ENCODE peak calls at places on chromosomes 3 and 15, in seven cellular contexts. K, U, M, O, L, P and E are unnamed samples.

GRCh38 chr3:123324880-123325765 is 123.4 kb downstream of the SEC22A start:
- DNase-seq in K (no peak), U (no peak), L (no peak), O (no peak), P (no peak), M (no peak), E (no peak)

GRCh38 chr15:40038267-40038653 is 721 bp downstream of the SRP14 start:
- DNase-seq in L (no peak), U (no peak), K (peak), P (no peak), O (no peak), M (no peak), E (no peak)

GRCh38 chr3:55482496-55483195 is 4.5 kb downstream of the WNT5A start:
- DNase-seq in K (no peak), U (no peak), M (no peak), L (no peak), P (no peak), O (no peak), E (no peak)

GRCh38 chr3:13800064-13800463 is 79.8 kb downstream of the WNT7A start:
- DNase-seq in M (no peak), L (no peak), U (no peak), P (no peak), O (no peak), K (no peak), E (no peak)

GRCh38 chr3:72848703-72849081 is 447 bp upstream of the SHQ1 start:
- DNase-seq in L (peak), M (no peak), O (no peak), K (no peak), U (peak), P (no peak), E (no peak)

GRCh38 chr3:30643763-30644462 is 37.5 kb downstream of the TGFBR2 start:
- DNase-seq in U (no peak), O (no peak), P (no peak), M (no peak), K (no peak), L (no peak), E (no peak)

GRCh38 chr15:91520848-91521247 is 332.7 kb upstream of the SLCO3A1 start:
- DNase-seq in L (no peak), U (no peak), M (no peak), O (no peak), K (no peak), P (no peak), E (no peak)

GRCh38 chr3:68866157-68866556 is 66.2 kb downstream of the TAFA4 start:
- DNase-seq in O (no peak), P (no peak), M (no peak), U (no peak), K (no peak), L (no peak), E (no peak)

GRCh38 chr3:188034989-188035388 is 119.0 kb upstream of the LPP start:
- DNase-seq in P (no peak), M (no peak), O (no peak), U (no peak), L (no peak), K (no peak), E (no peak)

GRCh38 chr3:176796371-176796770 is 400.9 kb downstream of the TBL1XR1 start:
- DNase-seq in L (no peak), O (no peak), M (no peak), U (no peak), K (no peak), P (no peak), E (no peak)

GRCh38 chr3:176799675-176800074 is 397.6 kb downstream of the TBL1XR1 start:
- DNase-seq in O (peak), L (no peak), M (no peak), U (no peak), K (no peak), P (no peak), E (no peak)

GRCh38 chr3:176798680-176799079 is 398.6 kb downstream of the TBL1XR1 start:
- DNase-seq in O (no peak), M (no peak), L (no peak), U (no peak), P (no peak), K (no peak), E (no peak)

GRCh38 chr3:176795897-176796296 is 401.4 kb downstream of the TBL1XR1 start:
- DNase-seq in L (no peak), O (no peak), K (no peak), P (no peak), U (no peak), M (no peak), E (no peak)
- TF ChIP-seq JUND in L (no peak), O (no peak), K (no peak), P (no peak), U (no peak), M (no peak), E (no peak)

GRCh38 chr3:58404396-58404795 is 29.2 kb downstream of the PDHB start:
- DNase-seq in P (no peak), L (no peak), M (no peak), U (no peak), O (no peak), K (no peak), E (no peak)
- TF ChIP-seq JUND in P (no peak), L (no peak), M (no peak), U (no peak), O (no peak), K (no peak), E (no peak)

GRCh38 chr3:146966124-146966523 is 361.0 kb upstream of the PLSCR5 start:
- DNase-seq in O (no peak), K (no peak), L (no peak), P (no peak), M (no peak), U (no peak), E (no peak)

GRCh38 chr3:146967786-146968185 is 362.6 kb upstream of the PLSCR5 start:
- DNase-seq in O (no peak), M (no peak), K (no peak), P (no peak), U (no peak), L (no peak), E (no peak)

GRCh38 chr3:146970236-146970635 is 365.1 kb upstream of the PLSCR5 start:
- DNase-seq in K (no peak), O (no peak), M (no peak), L (no peak), U (no peak), P (no peak), E (no peak)

GRCh38 chr3:146968204-146968651 is 363.1 kb upstream of the PLSCR5 start:
- DNase-seq in M (peak), U (no peak), O (no peak), P (peak), L (no peak), K (no peak), E (no peak)

GRCh38 chr3:146969356-146969755 is 364.2 kb upstream of the PLSCR5 start:
- DNase-seq in M (no peak), K (no peak), O (no peak), U (no peak), P (no peak), L (no peak), E (no peak)
- TF ChIP-seq JUND in M (no peak), K (no peak), O (no peak), U (no peak), P (no peak), L (no peak), E (no peak)

DNA sequence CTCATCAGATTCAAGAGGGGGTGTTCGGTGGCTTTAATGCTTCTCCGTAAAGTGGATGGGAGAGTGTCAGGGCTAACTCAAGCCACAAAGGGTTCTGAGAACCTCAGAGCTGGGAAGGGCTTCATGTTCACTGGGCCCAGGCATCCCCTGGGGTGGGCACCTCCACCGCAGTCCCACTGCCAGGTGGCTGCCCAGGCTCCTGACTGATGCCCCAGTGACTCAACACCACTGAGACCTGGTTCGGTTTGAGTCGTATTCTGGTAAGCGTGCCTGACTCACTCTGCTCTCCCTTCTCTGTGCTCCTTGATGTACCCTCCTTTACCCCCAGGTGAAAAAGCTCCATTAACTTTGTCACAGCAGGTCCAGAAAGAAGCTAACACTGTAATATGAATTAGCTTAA is 304.6 kb downstream of the RPLP1 start:
- DNase-seq in U (no peak), P (no peak), L (no peak), K (no peak), M (no peak), O (no peak), E (no peak)
- TF ChIP-seq JUND in U (no peak), P (no peak), L (no peak), K (no peak), M (no peak), O (no peak), E (no peak)